ENCODE peak calls at places on chromosomes 2 and 18, in five cellular contexts. J, Z, L, A and C are unnamed samples.
A peak's percentile ranks its signal among the peaks of the same experiment; 100 is the strongest.

GRCh38 chr2:186309901-186310300 is 176.2 kb upstream of the ZC3H15 start:
- DNase-seq in L (peak; percentile 89), Z (peak; percentile 27), A (no peak), J (peak; percentile 8), C (no peak)

GRCh38 chr2:80364511-80365212 is 60.1 kb upstream of the LRRTM1 start:
- DNase-seq in Z (no peak), J (no peak), A (no peak), L (no peak), C (no peak)

GRCh38 chr18:3857544-3857943 is 407.6 kb downstream of the TGIF1 start:
- DNase-seq in J (peak; percentile 9), L (no peak), Z (peak; percentile 90), A (no peak), C (no peak)

GRCh38 chr18:28175930-28176673 is 828 bp downstream of the CDH2 start:
- DNase-seq in A (no peak), Z (peak; percentile 24), J (peak; percentile 36), L (peak; percentile 40), C (no peak)

GRCh38 chr2:66494708-66495107 is 59.8 kb downstream of the MEIS1 start:
- DNase-seq in A (no peak), L (peak; percentile 81), Z (peak; percentile 97), J (no peak), C (no peak)

GRCh38 chr18:62741584-62741983 is 26.2 kb downstream of the PHLPP1 start:
- DNase-seq in J (peak; percentile 20), Z (no peak), L (no peak), A (no peak), C (no peak)

GRCh38 chr2:143635302-143635701 is 506.1 kb downstream of the ARHGAP15 start:
- DNase-seq in L (no peak), J (no peak), Z (no peak), A (no peak), C (no peak)

GRCh38 chr2:170106441-170106840 is 71.5 kb upstream of the MYO3B start:
- DNase-seq in A (no peak), L (no peak), Z (no peak), J (no peak), C (no peak)

GRCh38 chr2:223217373-223217772 is 165.4 kb downstream of the KCNE4 start:
- DNase-seq in Z (peak; percentile 14), J (no peak), L (no peak), A (no peak), C (no peak)

GRCh38 chr2:225052703-225053102 is 10.4 kb upstream of the DOCK10 start:
- DNase-seq in J (no peak), L (no peak), Z (no peak), A (no peak), C (no peak)

GRCh38 chr2:19560785-19561184 is 202.4 kb upstream of the OSR1 start:
- DNase-seq in J (no peak), L (no peak), A (no peak), Z (no peak), C (no peak)

GRCh38 chr2:165897074-165897683 is 56.4 kb downstream of the TTC21B start:
- DNase-seq in J (no peak), Z (no peak), L (no peak), A (no peak), C (no peak)
- TF ChIP-seq CTCF in J (no peak), Z (no peak), L (no peak), A (no peak), C (no peak)

GRCh38 chr2:65379168-65379672 is 53.2 kb downstream of the SPRED2 start:
- DNase-seq in L (no peak), Z (no peak), A (no peak), J (no peak), C (no peak)
- TF ChIP-seq CTCF in L (no peak), Z (no peak), A (no peak), J (no peak), C (no peak)

GRCh38 chr2:34244195-34244594 is 645.1 kb upstream of the FAM98A start:
- DNase-seq in J (no peak), L (no peak), Z (no peak), A (no peak), C (no peak)

GRCh38 chr2:34242741-34243123 is 643.6 kb upstream of the FAM98A start:
- DNase-seq in L (no peak), A (no peak), J (peak; percentile 51), Z (no peak), C (no peak)

DNA sequence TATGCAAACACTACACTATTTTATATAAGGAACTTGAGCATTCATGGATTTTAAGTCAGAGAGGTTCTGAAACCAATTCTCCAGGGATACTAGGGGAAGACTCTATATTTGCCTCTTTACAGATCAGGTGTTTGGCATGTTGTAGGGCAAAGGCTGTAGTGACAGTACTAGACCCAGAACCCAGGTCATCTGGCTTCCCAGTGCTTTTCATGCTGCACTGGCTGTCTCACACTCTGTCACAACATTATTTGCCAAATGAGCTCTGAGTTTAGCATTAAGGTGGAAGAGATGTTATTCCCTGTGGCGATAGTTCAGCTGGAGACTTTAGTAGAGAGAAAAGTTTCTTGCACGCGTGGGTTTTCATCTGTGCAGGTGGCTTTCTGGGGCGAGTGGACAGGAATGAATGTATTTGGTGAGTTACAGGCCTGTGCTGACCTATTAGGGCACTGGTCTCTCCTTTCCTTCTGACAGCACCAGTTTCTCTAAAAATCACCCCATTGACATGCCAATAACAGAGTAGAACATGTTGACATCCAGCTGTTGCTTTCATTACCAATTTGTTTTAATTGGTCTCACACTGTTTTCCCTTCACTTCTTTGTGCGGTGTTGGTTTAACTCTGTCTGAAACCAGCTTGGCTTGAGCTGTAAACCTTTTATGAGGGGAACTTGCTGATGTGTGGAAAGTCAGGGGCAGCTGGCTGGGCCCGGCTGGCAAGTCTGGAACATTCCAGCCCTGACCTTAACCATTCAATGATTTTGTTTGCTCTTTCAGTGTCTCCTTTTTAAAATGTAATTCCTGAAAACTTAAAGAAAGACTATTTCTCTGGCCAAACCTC is 643.0 kb upstream of the FAM98A start:
- DNase-seq in A (no peak), L (no peak), Z (no peak), J (peak; percentile 39), C (no peak)
- TF ChIP-seq CTCF in A (no peak), L (no peak), Z (no peak), J (no peak), C (no peak)

GRCh38 chr18:56238576-56238975 is 399.8 kb downstream of the TXNL1 start:
- DNase-seq in J (no peak), A (no peak), Z (peak; percentile 17), L (no peak), C (no peak)
- TF ChIP-seq CTCF in J (no peak), A (no peak), Z (peak; percentile 22), L (no peak), C (no peak)

DNA sequence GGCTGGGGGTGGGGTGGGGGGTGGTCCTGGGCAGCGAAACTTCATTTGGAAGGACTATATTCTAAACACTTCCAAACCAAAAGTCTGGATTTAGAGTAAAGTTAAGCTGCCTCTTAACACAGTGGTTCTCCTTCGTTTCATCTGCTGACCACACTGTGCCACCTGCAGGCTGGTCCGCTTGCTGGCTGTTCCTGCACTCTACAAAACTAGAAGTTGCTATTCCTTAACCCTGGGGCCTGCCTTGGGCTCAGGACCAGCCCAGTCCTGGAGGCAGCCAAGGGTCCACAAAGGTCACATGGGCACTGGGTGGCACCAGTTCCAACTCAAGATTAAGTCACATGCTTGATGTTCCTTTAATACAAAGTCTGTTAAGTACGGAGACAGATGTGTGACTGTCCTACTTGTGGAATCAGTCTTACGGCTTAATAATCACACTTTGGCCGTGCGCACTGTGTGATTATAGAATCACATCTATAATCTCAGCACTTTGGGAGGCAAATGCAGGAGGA is 195.4 kb downstream of the FAM210A start:
- DNase-seq in A (no peak), Z (peak; percentile 31), J (peak; percentile 55), L (peak; percentile 65), C (no peak)
- TF ChIP-seq CTCF in A (peak; percentile 48), Z (peak; percentile 31), J (peak; percentile 60), L (peak; percentile 29), C (no peak)

GRCh38 chr2:227862227-227862740 is 9.1 kb upstream of the DAW1 start:
- DNase-seq in L (no peak), A (no peak), J (peak; percentile 62), Z (peak; percentile 82), C (no peak)

GRCh38 chr2:227864161-227864756 is 7.2 kb upstream of the DAW1 start:
- DNase-seq in L (no peak), A (no peak), Z (peak; percentile 94), J (peak; percentile 55), C (no peak)

GRCh38 chr2:227865281-227865680 is 6.2 kb upstream of the DAW1 start:
- DNase-seq in A (no peak), J (no peak), L (no peak), Z (no peak), C (no peak)

GRCh38 chr2:227861011-227861410 is 10.4 kb upstream of the DAW1 start:
- DNase-seq in J (no peak), A (no peak), Z (no peak), L (no peak), C (no peak)

GRCh38 chr2:227862741-227863588 is 8.5 kb upstream of the DAW1 start:
- DNase-seq in Z (peak; percentile 98), J (peak; percentile 55), L (no peak), A (no peak), C (no peak)
- TF ChIP-seq CTCF in Z (peak; percentile 21), J (no peak), L (no peak), A (no peak), C (no peak)

DNA sequence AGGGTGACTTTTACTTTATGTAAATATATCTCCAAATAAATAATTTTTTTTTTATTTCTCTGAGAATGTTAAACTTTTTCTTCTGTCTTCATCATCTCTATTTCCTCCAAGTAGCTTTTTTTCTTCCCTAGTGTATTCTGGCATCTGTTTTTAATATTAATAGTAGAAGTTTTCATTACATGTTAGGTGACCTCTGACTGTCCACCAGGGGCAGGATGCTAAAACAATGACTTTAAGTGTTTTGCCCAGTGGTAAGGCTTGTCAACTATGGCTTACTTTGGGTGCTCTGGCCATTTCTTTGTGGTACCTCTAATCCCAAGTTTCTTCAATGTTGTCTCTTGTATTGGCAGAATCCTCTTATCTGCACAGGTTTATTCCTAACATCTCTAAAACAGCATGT is 127.1 kb downstream of the SRBD1 start:
- DNase-seq in Z (peak; percentile 71), L (no peak), A (no peak), J (no peak), C (no peak)
- TF ChIP-seq CTCF in Z (peak; percentile 58), L (no peak), A (peak; percentile 20), J (peak; percentile 7), C (no peak)

GRCh38 chr2:23498941-23499340 is 114.0 kb downstream of the KLHL29 start:
- DNase-seq in A (no peak), L (no peak), Z (peak; percentile 28), J (no peak), C (no peak)
- TF ChIP-seq CTCF in A (no peak), L (no peak), Z (no peak), J (no peak), C (no peak)